ENCODE peak calls at places on chromosomes 6 and 20, in five cellular contexts. One of them, this sample, is unnamed.

GRCh38 chr6:85792278-85792677 is 149.6 kb upstream of the SYNCRIP start:
- DNase-seq in AG10803: no peak
- DNase-seq in IMR-90: peak; percentile 1
- DNase-seq in stimulated activated CD4-positive, alpha-beta T cell treated with anti-CD3 and anti-CD28 coated beads, Interleukin-4, amount 100 ng/mL, for 48 hours: no peak
- DNase-seq in stimulated activated naive B cell treated with anti-CD40 and anti-IgM and Interleukin-4, amounts not matched to agents 10 μg/mL and 1 μg/mL and 100 μg/mL, for 72 hours: no peak
- DNase-seq in this sample: no peak

GRCh38 chr20:51542033-51542893 is at the start of gene NFATC2:
- DNase-seq in AG10803: no peak
- DNase-seq in IMR-90: no peak
- DNase-seq in stimulated activated CD4-positive, alpha-beta T cell treated with anti-CD3 and anti-CD28 coated beads, Interleukin-4, amount 100 ng/mL, for 48 hours: no peak
- DNase-seq in stimulated activated naive B cell treated with anti-CD40 and anti-IgM and Interleukin-4, amounts not matched to agents 10 μg/mL and 1 μg/mL and 100 μg/mL, for 72 hours: peak; percentile 72
- DNase-seq in this sample: no peak

GRCh38 chr6:3825331-3825831 is 23.8 kb upstream of the FAM50B start:
- DNase-seq in AG10803: peak; percentile 56
- DNase-seq in IMR-90: peak; percentile 32
- DNase-seq in stimulated activated CD4-positive, alpha-beta T cell treated with anti-CD3 and anti-CD28 coated beads, Interleukin-4, amount 100 ng/mL, for 48 hours: no peak
- DNase-seq in stimulated activated naive B cell treated with anti-CD40 and anti-IgM and Interleukin-4, amounts not matched to agents 10 μg/mL and 1 μg/mL and 100 μg/mL, for 72 hours: no peak
- DNase-seq in this sample: no peak

GRCh38 chr6:134577998-134578397 is 260.1 kb upstream of the SGK1 start:
- DNase-seq in AG10803: no peak
- DNase-seq in IMR-90: peak; percentile 59
- DNase-seq in stimulated activated CD4-positive, alpha-beta T cell treated with anti-CD3 and anti-CD28 coated beads, Interleukin-4, amount 100 ng/mL, for 48 hours: no peak
- DNase-seq in stimulated activated naive B cell treated with anti-CD40 and anti-IgM and Interleukin-4, amounts not matched to agents 10 μg/mL and 1 μg/mL and 100 μg/mL, for 72 hours: no peak
- DNase-seq in this sample: no peak

GRCh38 chr20:63696311-63696627 is 183 bp upstream of the TNFRSF6B start:
- DNase-seq in AG10803: no peak
- DNase-seq in IMR-90: no peak
- DNase-seq in stimulated activated CD4-positive, alpha-beta T cell treated with anti-CD3 and anti-CD28 coated beads, Interleukin-4, amount 100 ng/mL, for 48 hours: no peak
- DNase-seq in stimulated activated naive B cell treated with anti-CD40 and anti-IgM and Interleukin-4, amounts not matched to agents 10 μg/mL and 1 μg/mL and 100 μg/mL, for 72 hours: no peak
- DNase-seq in this sample: no peak

GRCh38 chr6:133646021-133646682 is 242.8 kb upstream of the TCF21 start:
- DNase-seq in AG10803: peak; percentile 95
- DNase-seq in IMR-90: peak; percentile 47
- DNase-seq in stimulated activated CD4-positive, alpha-beta T cell treated with anti-CD3 and anti-CD28 coated beads, Interleukin-4, amount 100 ng/mL, for 48 hours: no peak
- DNase-seq in stimulated activated naive B cell treated with anti-CD40 and anti-IgM and Interleukin-4, amounts not matched to agents 10 μg/mL and 1 μg/mL and 100 μg/mL, for 72 hours: no peak
- DNase-seq in this sample: peak; percentile 62

GRCh38 chr6:63066053-63066704 is 145.1 kb upstream of the FKBP1C start:
- DNase-seq in AG10803: no peak
- DNase-seq in IMR-90: no peak
- DNase-seq in stimulated activated CD4-positive, alpha-beta T cell treated with anti-CD3 and anti-CD28 coated beads, Interleukin-4, amount 100 ng/mL, for 48 hours: no peak
- DNase-seq in stimulated activated naive B cell treated with anti-CD40 and anti-IgM and Interleukin-4, amounts not matched to agents 10 μg/mL and 1 μg/mL and 100 μg/mL, for 72 hours: no peak
- DNase-seq in this sample: no peak

GRCh38 chr20:57871237-57871632 is 161.4 kb upstream of the PMEPA1 start:
- DNase-seq in AG10803: no peak
- DNase-seq in IMR-90: no peak
- DNase-seq in stimulated activated CD4-positive, alpha-beta T cell treated with anti-CD3 and anti-CD28 coated beads, Interleukin-4, amount 100 ng/mL, for 48 hours: no peak
- DNase-seq in stimulated activated naive B cell treated with anti-CD40 and anti-IgM and Interleukin-4, amounts not matched to agents 10 μg/mL and 1 μg/mL and 100 μg/mL, for 72 hours: no peak
- DNase-seq in this sample: no peak

GRCh38 chr6:26216886-26217713 is 129.9 kb downstream of the HFE start:
- DNase-seq in AG10803: peak; percentile 87
- DNase-seq in IMR-90: peak; percentile 90
- DNase-seq in stimulated activated CD4-positive, alpha-beta T cell treated with anti-CD3 and anti-CD28 coated beads, Interleukin-4, amount 100 ng/mL, for 48 hours: peak; percentile 75
- DNase-seq in stimulated activated naive B cell treated with anti-CD40 and anti-IgM and Interleukin-4, amounts not matched to agents 10 μg/mL and 1 μg/mL and 100 μg/mL, for 72 hours: peak; percentile 88
- DNase-seq in this sample: peak; percentile 76

GRCh38 chr6:46949662-46950280 is 28.0 kb upstream of the ADGRF5 start:
- DNase-seq in AG10803: no peak
- DNase-seq in IMR-90: no peak
- DNase-seq in stimulated activated CD4-positive, alpha-beta T cell treated with anti-CD3 and anti-CD28 coated beads, Interleukin-4, amount 100 ng/mL, for 48 hours: no peak
- DNase-seq in stimulated activated naive B cell treated with anti-CD40 and anti-IgM and Interleukin-4, amounts not matched to agents 10 μg/mL and 1 μg/mL and 100 μg/mL, for 72 hours: no peak
- DNase-seq in this sample: peak; percentile 18

GRCh38 chr6:175680-176079 is 116.6 kb upstream of the DUSP22 start:
- DNase-seq in AG10803: no peak
- DNase-seq in IMR-90: no peak
- DNase-seq in stimulated activated CD4-positive, alpha-beta T cell treated with anti-CD3 and anti-CD28 coated beads, Interleukin-4, amount 100 ng/mL, for 48 hours: no peak
- DNase-seq in stimulated activated naive B cell treated with anti-CD40 and anti-IgM and Interleukin-4, amounts not matched to agents 10 μg/mL and 1 μg/mL and 100 μg/mL, for 72 hours: no peak
- DNase-seq in this sample: no peak

GRCh38 chr6:50217816-50218215 is 168.1 kb upstream of the DEFB112 start:
- DNase-seq in AG10803: no peak
- DNase-seq in IMR-90: no peak
- DNase-seq in stimulated activated CD4-positive, alpha-beta T cell treated with anti-CD3 and anti-CD28 coated beads, Interleukin-4, amount 100 ng/mL, for 48 hours: no peak
- DNase-seq in stimulated activated naive B cell treated with anti-CD40 and anti-IgM and Interleukin-4, amounts not matched to agents 10 μg/mL and 1 μg/mL and 100 μg/mL, for 72 hours: no peak
- DNase-seq in this sample: no peak

GRCh38 chr6:40585218-40585617 is 1.9 kb downstream of the LRFN2 start:
- DNase-seq in AG10803: no peak
- DNase-seq in IMR-90: no peak
- DNase-seq in stimulated activated CD4-positive, alpha-beta T cell treated with anti-CD3 and anti-CD28 coated beads, Interleukin-4, amount 100 ng/mL, for 48 hours: no peak
- DNase-seq in stimulated activated naive B cell treated with anti-CD40 and anti-IgM and Interleukin-4, amounts not matched to agents 10 μg/mL and 1 μg/mL and 100 μg/mL, for 72 hours: no peak
- DNase-seq in this sample: no peak

GRCh38 chr6:26045939-26046368 is 41.3 kb upstream of the HFE start:
- DNase-seq in AG10803: no peak
- DNase-seq in IMR-90: no peak
- DNase-seq in stimulated activated CD4-positive, alpha-beta T cell treated with anti-CD3 and anti-CD28 coated beads, Interleukin-4, amount 100 ng/mL, for 48 hours: no peak
- DNase-seq in stimulated activated naive B cell treated with anti-CD40 and anti-IgM and Interleukin-4, amounts not matched to agents 10 μg/mL and 1 μg/mL and 100 μg/mL, for 72 hours: no peak
- DNase-seq in this sample: no peak

GRCh38 chr6:110875548-110876169 is 1.1 kb downstream of the AMD1 start:
- DNase-seq in AG10803: no peak
- DNase-seq in IMR-90: no peak
- DNase-seq in stimulated activated CD4-positive, alpha-beta T cell treated with anti-CD3 and anti-CD28 coated beads, Interleukin-4, amount 100 ng/mL, for 48 hours: peak; percentile 52
- DNase-seq in stimulated activated naive B cell treated with anti-CD40 and anti-IgM and Interleukin-4, amounts not matched to agents 10 μg/mL and 1 μg/mL and 100 μg/mL, for 72 hours: peak; percentile 35
- DNase-seq in this sample: no peak

GRCh38 chr20:34262488-34263288 is 21.5 kb downstream of the ASIP start:
- DNase-seq in AG10803: peak; percentile 64
- DNase-seq in IMR-90: peak; percentile 59
- DNase-seq in stimulated activated CD4-positive, alpha-beta T cell treated with anti-CD3 and anti-CD28 coated beads, Interleukin-4, amount 100 ng/mL, for 48 hours: no peak
- DNase-seq in stimulated activated naive B cell treated with anti-CD40 and anti-IgM and Interleukin-4, amounts not matched to agents 10 μg/mL and 1 μg/mL and 100 μg/mL, for 72 hours: no peak
- DNase-seq in this sample: peak; percentile 27

GRCh38 chr6:155183095-155183494 is 80.7 kb upstream of the CLDN20 start:
- DNase-seq in AG10803: no peak
- DNase-seq in IMR-90: no peak
- DNase-seq in stimulated activated CD4-positive, alpha-beta T cell treated with anti-CD3 and anti-CD28 coated beads, Interleukin-4, amount 100 ng/mL, for 48 hours: no peak
- DNase-seq in stimulated activated naive B cell treated with anti-CD40 and anti-IgM and Interleukin-4, amounts not matched to agents 10 μg/mL and 1 μg/mL and 100 μg/mL, for 72 hours: peak; percentile 11
- DNase-seq in this sample: no peak

GRCh38 chr20:34585019-34585418 is 26.5 kb downstream of the MAP1LC3A start:
- DNase-seq in AG10803: no peak
- DNase-seq in IMR-90: no peak
- DNase-seq in stimulated activated CD4-positive, alpha-beta T cell treated with anti-CD3 and anti-CD28 coated beads, Interleukin-4, amount 100 ng/mL, for 48 hours: no peak
- DNase-seq in stimulated activated naive B cell treated with anti-CD40 and anti-IgM and Interleukin-4, amounts not matched to agents 10 μg/mL and 1 μg/mL and 100 μg/mL, for 72 hours: no peak
- DNase-seq in this sample: no peak

GRCh38 chr6:71676298-71676697 is 210.1 kb upstream of the RIMS1 start:
- DNase-seq in AG10803: no peak
- DNase-seq in IMR-90: no peak
- DNase-seq in stimulated activated CD4-positive, alpha-beta T cell treated with anti-CD3 and anti-CD28 coated beads, Interleukin-4, amount 100 ng/mL, for 48 hours: no peak
- DNase-seq in stimulated activated naive B cell treated with anti-CD40 and anti-IgM and Interleukin-4, amounts not matched to agents 10 μg/mL and 1 μg/mL and 100 μg/mL, for 72 hours: no peak
- DNase-seq in this sample: no peak

GRCh38 chr20:22243063-22243462 is 341.3 kb downstream of the FOXA2 start:
- DNase-seq in AG10803: no peak
- DNase-seq in IMR-90: no peak
- DNase-seq in stimulated activated CD4-positive, alpha-beta T cell treated with anti-CD3 and anti-CD28 coated beads, Interleukin-4, amount 100 ng/mL, for 48 hours: no peak
- DNase-seq in stimulated activated naive B cell treated with anti-CD40 and anti-IgM and Interleukin-4, amounts not matched to agents 10 μg/mL and 1 μg/mL and 100 μg/mL, for 72 hours: no peak
- DNase-seq in this sample: no peak

GRCh38 chr20:52497731-52498130 is 306.2 kb upstream of the ZFP64 start:
- DNase-seq in AG10803: peak; percentile 59
- DNase-seq in IMR-90: peak; percentile 66
- DNase-seq in stimulated activated CD4-positive, alpha-beta T cell treated with anti-CD3 and anti-CD28 coated beads, Interleukin-4, amount 100 ng/mL, for 48 hours: no peak
- DNase-seq in stimulated activated naive B cell treated with anti-CD40 and anti-IgM and Interleukin-4, amounts not matched to agents 10 μg/mL and 1 μg/mL and 100 μg/mL, for 72 hours: no peak
- DNase-seq in this sample: no peak

GRCh38 chr20:57715268-57715904 is 5.6 kb upstream of the PMEPA1 start:
- DNase-seq in AG10803: no peak
- DNase-seq in IMR-90: no peak
- DNase-seq in stimulated activated CD4-positive, alpha-beta T cell treated with anti-CD3 and anti-CD28 coated beads, Interleukin-4, amount 100 ng/mL, for 48 hours: no peak
- DNase-seq in stimulated activated naive B cell treated with anti-CD40 and anti-IgM and Interleukin-4, amounts not matched to agents 10 μg/mL and 1 μg/mL and 100 μg/mL, for 72 hours: no peak
- DNase-seq in this sample: no peak

GRCh38 chr6:56514395-56514794 is 128.3 kb downstream of the DST start:
- DNase-seq in AG10803: no peak
- DNase-seq in IMR-90: peak; percentile 23
- DNase-seq in stimulated activated CD4-positive, alpha-beta T cell treated with anti-CD3 and anti-CD28 coated beads, Interleukin-4, amount 100 ng/mL, for 48 hours: no peak
- DNase-seq in stimulated activated naive B cell treated with anti-CD40 and anti-IgM and Interleukin-4, amounts not matched to agents 10 μg/mL and 1 μg/mL and 100 μg/mL, for 72 hours: no peak
- DNase-seq in this sample: no peak

GRCh38 chr6:145036848-145037567 is 698.3 kb downstream of the EPM2A start:
- DNase-seq in AG10803: no peak
- DNase-seq in IMR-90: peak; percentile 19
- DNase-seq in stimulated activated CD4-positive, alpha-beta T cell treated with anti-CD3 and anti-CD28 coated beads, Interleukin-4, amount 100 ng/mL, for 48 hours: no peak
- DNase-seq in stimulated activated naive B cell treated with anti-CD40 and anti-IgM and Interleukin-4, amounts not matched to agents 10 μg/mL and 1 μg/mL and 100 μg/mL, for 72 hours: no peak
- DNase-seq in this sample: no peak

GRCh38 chr6:153852481-153852880 is 186.6 kb upstream of the OPRM1 start:
- DNase-seq in AG10803: no peak
- DNase-seq in IMR-90: no peak
- DNase-seq in stimulated activated CD4-positive, alpha-beta T cell treated with anti-CD3 and anti-CD28 coated beads, Interleukin-4, amount 100 ng/mL, for 48 hours: no peak
- DNase-seq in stimulated activated naive B cell treated with anti-CD40 and anti-IgM and Interleukin-4, amounts not matched to agents 10 μg/mL and 1 μg/mL and 100 μg/mL, for 72 hours: no peak
- DNase-seq in this sample: no peak

GRCh38 chr6:119163006-119163405 is 84.5 kb upstream of the FAM184A start:
- DNase-seq in AG10803: no peak
- DNase-seq in IMR-90: no peak
- DNase-seq in stimulated activated CD4-positive, alpha-beta T cell treated with anti-CD3 and anti-CD28 coated beads, Interleukin-4, amount 100 ng/mL, for 48 hours: no peak
- DNase-seq in stimulated activated naive B cell treated with anti-CD40 and anti-IgM and Interleukin-4, amounts not matched to agents 10 μg/mL and 1 μg/mL and 100 μg/mL, for 72 hours: no peak
- DNase-seq in this sample: no peak

GRCh38 chr20:5181955-5182354 is 55.1 kb downstream of the CDS2 start:
- DNase-seq in AG10803: peak; percentile 53
- DNase-seq in IMR-90: peak; percentile 80
- DNase-seq in stimulated activated CD4-positive, alpha-beta T cell treated with anti-CD3 and anti-CD28 coated beads, Interleukin-4, amount 100 ng/mL, for 48 hours: no peak
- DNase-seq in stimulated activated naive B cell treated with anti-CD40 and anti-IgM and Interleukin-4, amounts not matched to agents 10 μg/mL and 1 μg/mL and 100 μg/mL, for 72 hours: no peak
- DNase-seq in this sample: peak; percentile 41